ENCODE peak calls at places on chromosomes 12 and 14, in nine cellular contexts. V is neural progenitor cell; Z is T-helper 2 cell; W is AML-193; L is activated T-cell treated with anti-CD3 and anti-CD28 coated beads, Interleukin-2, amount 50 U/mL, for 72 hours; T is activated naive CD8-positive, alpha-beta T cell treated with anti-CD3 and anti-CD28 coated beads, Interleukin-2, amount 50 U/mL, for 16 hours; G is RWPE1; H is NCI-H2171; Y is LHCN-M2. O is an unnamed sample.

GRCh38 chr12:53292441-53292840 is 2.9 kb upstream of the PFDN5 start:
- DNase-seq in V (no peak), Z (no peak), W (no peak), L (no peak), T (no peak), G (no peak), H (no peak), Y (no peak), O (no peak)

GRCh38 chr14:48857366-48857765 is 728.8 kb downstream of the RPS29 start:
- DNase-seq in V (peak), Z (no peak), W (no peak), L (no peak), T (no peak), G (no peak), H (no peak), Y (no peak), O (no peak)

GRCh38 chr12:111417290-111417689 is 11.6 kb downstream of the SH2B3 start:
- DNase-seq in V (no peak), Z (no peak), W (no peak), L (no peak), T (no peak), G (no peak), H (no peak), Y (no peak), O (no peak)

GRCh38 chr12:130427381-130427887 is 89.7 kb downstream of the PIWIL1 start:
- DNase-seq in V (no peak), Z (no peak), W (no peak), L (no peak), T (no peak), G (no peak), H (no peak), Y (no peak), O (no peak)

GRCh38 chr12:37565112-37565511 is 751.5 kb upstream of the ALG10B start:
- DNase-seq in V (no peak), Z (no peak), W (no peak), L (no peak), T (no peak), G (no peak), H (no peak), Y (no peak), O (no peak)

GRCh38 chr12:109464642-109465351 is 12.3 kb downstream of the KCTD10 start:
- DNase-seq in V (no peak), Z (no peak), W (no peak), L (no peak), T (no peak), G (no peak), H (no peak), Y (peak), O (no peak)

GRCh38 chr14:91888641-91889476 is 21.5 kb upstream of the TC2N start:
- DNase-seq in V (peak), Z (no peak), W (no peak), L (no peak), T (no peak), G (no peak), H (no peak), Y (peak), O (no peak)

GRCh38 chr12:123762715-123763052 is 583 bp downstream of the DNAH10 start:
- DNase-seq in V (no peak), Z (no peak), W (no peak), L (no peak), T (no peak), G (no peak), H (no peak), Y (no peak), O (no peak)

GRCh38 chr12:127873306-127873705 is 393.7 kb upstream of the TMEM132C start:
- DNase-seq in V (no peak), Z (no peak), W (no peak), L (no peak), T (no peak), G (no peak), H (no peak), Y (no peak), O (no peak)

GRCh38 chr12:108185002-108185401 is 55.9 kb downstream of the WSCD2 start:
- DNase-seq in V (no peak), Z (no peak), W (no peak), L (no peak), T (no peak), G (no peak), H (no peak), Y (no peak), O (no peak)

GRCh38 chr12:6996040-6996441 is 22.2 kb downstream of the LPCAT3 start:
- DNase-seq in V (peak), Z (no peak), W (no peak), L (no peak), T (no peak), G (no peak), H (no peak), Y (peak), O (no peak)

GRCh38 chr14:42944284-42944683 is 1337.6 kb downstream of the LRFN5 start:
- DNase-seq in V (no peak), Z (no peak), W (no peak), L (no peak), T (no peak), G (no peak), H (no peak), Y (no peak), O (no peak)

GRCh38 chr12:101696477-101697196 is 803 bp upstream of the CHPT1 start:
- DNase-seq in V (no peak), Z (no peak), W (peak), L (peak), T (no peak), G (peak), H (no peak), Y (no peak), O (no peak)

GRCh38 chr12:125983094-125983783 is 918.0 kb downstream of the AACS start:
- DNase-seq in V (peak), Z (no peak), W (no peak), L (peak), T (no peak), G (peak), H (no peak), Y (peak), O (no peak)

GRCh38 chr14:64337901-64338615 is 43.9 kb upstream of the ESR2 start:
- DNase-seq in V (peak), Z (no peak), W (peak), L (peak), T (no peak), G (peak), H (peak), Y (peak), O (peak)

GRCh38 chr12:77795699-77796098 is 35.0 kb upstream of the NAV3 start:
- DNase-seq in V (no peak), Z (no peak), W (no peak), L (no peak), T (no peak), G (no peak), H (no peak), Y (peak), O (no peak)

GRCh38 chr12:64652346-64652745 is 42.1 kb downstream of the RASSF3 start:
- DNase-seq in V (no peak), Z (no peak), W (no peak), L (no peak), T (no peak), G (no peak), H (peak), Y (no peak), O (no peak)

GRCh38 chr12:119894916-119895315 is 17.8 kb upstream of the CIT start:
- DNase-seq in V (no peak), Z (no peak), W (no peak), L (no peak), T (no peak), G (no peak), H (no peak), Y (no peak), O (no peak)

GRCh38 chr12:127162307-127162706 is 1104.7 kb upstream of the TMEM132C start:
- DNase-seq in V (peak), Z (no peak), W (no peak), L (no peak), T (no peak), G (no peak), H (no peak), Y (no peak), O (no peak)

GRCh38 chr14:42374332-42374731 is 767.7 kb downstream of the LRFN5 start:
- DNase-seq in V (no peak), Z (no peak), W (no peak), L (no peak), T (no peak), G (no peak), H (no peak), Y (no peak), O (no peak)

GRCh38 chr12:288687-289086 is 26.1 kb upstream of the SLC6A13 start:
- DNase-seq in V (no peak), Z (no peak), W (no peak), L (no peak), T (no peak), G (no peak), H (no peak), Y (peak), O (no peak)

GRCh38 chr12:78641837-78642423 is 222.6 kb upstream of the SYT1 start:
- DNase-seq in V (no peak), Z (no peak), W (no peak), L (no peak), T (no peak), G (no peak), H (no peak), Y (peak), O (no peak)

GRCh38 chr12:31622038-31622437 is 31.1 kb upstream of the DENND5B start:
- DNase-seq in V (no peak), Z (no peak), W (no peak), L (no peak), T (no peak), G (no peak), H (no peak), Y (no peak), O (no peak)

GRCh38 chr12:114194066-114194465 is 211.9 kb downstream of the TBX5 start:
- DNase-seq in V (no peak), Z (no peak), W (no peak), L (no peak), T (no peak), G (no peak), H (no peak), Y (no peak), O (no peak)

GRCh38 chr14:22973217-22974032 is 8.9 kb downstream of the AJUBA start:
- DNase-seq in V (peak), Z (no peak), W (peak), L (peak), T (no peak), G (no peak), H (peak), Y (peak), O (no peak)

GRCh38 chr14:67241416-67242362 is at the start of gene PALS1:
- DNase-seq in V (no peak), Z (no peak), W (no peak), L (no peak), T (no peak), G (peak), H (no peak), Y (peak), O (no peak)

GRCh38 chr14:102606296-102606695 is 13.8 kb downstream of the RCOR1 start:
- DNase-seq in V (no peak), Z (no peak), W (no peak), L (peak), T (no peak), G (no peak), H (no peak), Y (no peak), O (no peak)

GRCh38 chr14:104356738-104357688 is 218.6 kb downstream of the KIF26A start:
- DNase-seq in V (no peak), Z (no peak), W (no peak), L (no peak), T (no peak), G (no peak), H (no peak), Y (no peak), O (no peak)

GRCh38 chr12:64178122-64178521 is 44.0 kb downstream of the KICS2 start:
- DNase-seq in V (no peak), Z (no peak), W (no peak), L (no peak), T (no peak), G (peak), H (no peak), Y (peak), O (no peak)

GRCh38 chr14:71244341-71244740 is 337.1 kb downstream of the PCNX1 start:
- DNase-seq in V (no peak), Z (no peak), W (no peak), L (no peak), T (no peak), G (no peak), H (no peak), Y (peak), O (no peak)

GRCh38 chr12:108174641-108175040 is 45.6 kb downstream of the WSCD2 start:
- DNase-seq in V (no peak), Z (no peak), W (no peak), L (no peak), T (no peak), G (no peak), H (no peak), Y (no peak), O (no peak)

GRCh38 chr14:29444805-29445204 is 482.8 kb downstream of the PRKD1 start:
- DNase-seq in V (no peak), Z (no peak), W (no peak), L (no peak), T (no peak), G (no peak), H (no peak), Y (no peak), O (no peak)

GRCh38 chr12:55684761-55685370 is 22.8 kb downstream of the ITGA7 start:
- DNase-seq in V (no peak), Z (no peak), W (no peak), L (no peak), T (no peak), G (no peak), H (no peak), Y (no peak), O (no peak)

GRCh38 chr12:51850933-51851244 is 2.4 kb upstream of the FIGNL2 start:
- DNase-seq in V (no peak), Z (no peak), W (no peak), L (no peak), T (no peak), G (no peak), H (no peak), Y (no peak), O (no peak)

GRCh38 chr14:103126873-103127304 is 3.6 kb downstream of the TNFAIP2 start:
- DNase-seq in V (peak), Z (no peak), W (no peak), L (no peak), T (no peak), G (peak), H (no peak), Y (no peak), O (no peak)

O was measured in activated T-helper 9 cell treated with anti-CD3 and anti-CD28 coated beads, Interleukin-2, amount 50 U/mL, for 16 hours.